ENCODE peak calls at places on chromosomes 6 and 20, in ten cellular contexts. U is CD8-positive, alpha-beta memory T cell; B is SJSA1; X is KBM-7; H is HT-29; Z is activated CD4-positive, CD25-positive, alpha-beta regulatory T cell; R is NCI-H1092 treated with DMSO at 0.1 percent for 48 hours; W is astrocyte of the cerebellum; L is choroid plexus epithelial cell; P is AG09319. M is an unnamed sample.
A peak's percentile ranks its signal among the peaks of the same experiment; 100 is the strongest.

GRCh38 chr6:29653452-29654038 is 3.3 kb upstream of the MOG start:
- DNase-seq in U (peak; percentile 51), B (no peak), X (peak; percentile 45), H (peak; percentile 74), Z (no peak), R (peak; percentile 73), W (peak; percentile 75), L (peak; percentile 92), P (peak; percentile 50), M (peak; percentile 87)

GRCh38 chr6:16432075-16433032 is 194.0 kb downstream of the GMPR start:
- DNase-seq in U (no peak), B (no peak), X (no peak), H (no peak), Z (no peak), R (no peak), W (peak; percentile 89), L (peak; percentile 89), P (no peak), M (peak; percentile 72)

GRCh38 chr6:101296184-101296583 is 97.3 kb upstream of the GRIK2 start:
- DNase-seq in U (no peak), B (no peak), X (no peak), H (no peak), Z (no peak), R (peak; percentile 81), W (no peak), L (peak; percentile 8), P (no peak), M (no peak)

GRCh38 chr20:5400164-5400762 is 83.5 kb upstream of the PROKR2 start:
- DNase-seq in U (no peak), B (no peak), X (peak; percentile 26), H (peak; percentile 26), Z (no peak), R (no peak), W (peak; percentile 19), L (peak; percentile 56), P (no peak), M (peak; percentile 12)

GRCh38 chr20:48877299-48877698 is 44.2 kb upstream of the ARFGEF2 start:
- DNase-seq in U (peak; percentile 24), B (no peak), X (peak; percentile 64), H (no peak), Z (no peak), R (no peak), W (no peak), L (peak; percentile 66), P (no peak), M (no peak)

GRCh38 chr6:4415549-4415948 is 280.2 kb upstream of the ECI2 start:
- DNase-seq in U (no peak), B (no peak), X (no peak), H (no peak), Z (no peak), R (no peak), W (no peak), L (no peak), P (no peak), M (no peak)

GRCh38 chr6:25889877-25890853 is 16.1 kb upstream of the SLC17A3 start:
- DNase-seq in U (no peak), B (no peak), X (peak; percentile 69), H (peak; percentile 67), Z (no peak), R (peak; percentile 48), W (no peak), L (peak; percentile 63), P (no peak), M (peak; percentile 14)

GRCh38 chr6:71412559-71412958 is 123.9 kb downstream of the OGFRL1 start:
- DNase-seq in U (no peak), B (no peak), X (no peak), H (no peak), Z (no peak), R (no peak), W (no peak), L (peak; percentile 61), P (no peak), M (no peak)

GRCh38 chr20:61263084-61263695 is 11.1 kb downstream of the CDH4 start:
- DNase-seq in U (no peak), B (peak; percentile 56), X (peak; percentile 52), H (peak; percentile 21), Z (no peak), R (no peak), W (no peak), L (peak; percentile 49), P (no peak), M (no peak)

GRCh38 chr6:107727096-107727757 is 96.9 kb downstream of the SCML4 start:
- DNase-seq in U (no peak), B (no peak), X (no peak), H (no peak), Z (no peak), R (no peak), W (no peak), L (no peak), P (no peak), M (no peak)

GRCh38 chr20:22690616-22691179 is 106.3 kb upstream of the FOXA2 start:
- DNase-seq in U (no peak), B (no peak), X (no peak), H (no peak), Z (no peak), R (no peak), W (no peak), L (no peak), P (no peak), M (no peak)

GRCh38 chr20:61972910-61973508 is 92.7 kb downstream of the TAF4 start:
- DNase-seq in U (no peak), B (no peak), X (no peak), H (no peak), Z (no peak), R (no peak), W (no peak), L (no peak), P (no peak), M (no peak)

M was measured in GM12865.